ENCODE peak calls at places on chromosomes 6 and 20, in five cellular contexts. One of them, this sample, is unnamed.

GRCh38 chr20:19921349-19921793 is 95.8 kb upstream of the NAA20 start:
- DNase-seq in SK-N-SH: no peak
- DNase-seq in small intestine: no peak
- DNase-seq in MM.1S: no peak
- DNase-seq in ovary: no peak
- DNase-seq in this sample: no peak

GRCh38 chr6:112113371-112113770 is 26.0 kb downstream of the FAM229B start:
- DNase-seq in SK-N-SH: no peak
- DNase-seq in small intestine: no peak
- DNase-seq in MM.1S: no peak
- DNase-seq in ovary: no peak
- DNase-seq in this sample: no peak

GRCh38 chr6:33589723-33590530 is 9.9 kb upstream of the BAK1 start:
- DNase-seq in SK-N-SH: peak; percentile 84
- DNase-seq in small intestine: peak; percentile 98
- DNase-seq in MM.1S: peak; percentile 29
- DNase-seq in ovary: peak; percentile 90
- DNase-seq in this sample: peak; percentile 83

GRCh38 chr6:111837641-111838500 is 35.4 kb downstream of the FYN start:
- DNase-seq in SK-N-SH: no peak
- DNase-seq in small intestine: no peak
- DNase-seq in MM.1S: no peak
- DNase-seq in ovary: no peak
- DNase-seq in this sample: no peak

GRCh38 chr6:83536034-83536646 is 23.8 kb downstream of the PRSS35 start:
- DNase-seq in SK-N-SH: no peak
- DNase-seq in small intestine: peak; percentile 56
- DNase-seq in MM.1S: peak; percentile 49
- DNase-seq in ovary: peak; percentile 38
- DNase-seq in this sample: no peak

GRCh38 chr6:114100421-114100820 is 129.5 kb upstream of the HDAC2 start:
- DNase-seq in SK-N-SH: no peak
- DNase-seq in small intestine: no peak
- DNase-seq in MM.1S: no peak
- DNase-seq in ovary: no peak
- DNase-seq in this sample: no peak

GRCh38 chr6:104784884-104785283 is 74.8 kb downstream of the HACE1 start:
- DNase-seq in SK-N-SH: peak; percentile 67
- DNase-seq in small intestine: no peak
- DNase-seq in MM.1S: no peak
- DNase-seq in ovary: no peak
- DNase-seq in this sample: no peak

GRCh38 chr6:157789297-157789696 is 33.7 kb upstream of the SNX9 start:
- DNase-seq in SK-N-SH: no peak
- DNase-seq in small intestine: no peak
- DNase-seq in MM.1S: no peak
- DNase-seq in ovary: no peak
- DNase-seq in this sample: no peak

GRCh38 chr6:112338310-112338709 is 8.8 kb upstream of the RFPL4B start:
- DNase-seq in SK-N-SH: no peak
- DNase-seq in small intestine: no peak
- DNase-seq in MM.1S: no peak
- DNase-seq in ovary: no peak
- DNase-seq in this sample: no peak

GRCh38 chr20:25669826-25670422 is 26.7 kb downstream of the ZNF337 start:
- DNase-seq in SK-N-SH: peak; percentile 30
- DNase-seq in small intestine: no peak
- DNase-seq in MM.1S: no peak
- DNase-seq in ovary: no peak
- DNase-seq in this sample: no peak

GRCh38 chr6:34816635-34817301 is 24.9 kb downstream of the BLTP3A start:
- DNase-seq in SK-N-SH: no peak
- DNase-seq in small intestine: peak; percentile 57
- DNase-seq in MM.1S: no peak
- DNase-seq in ovary: no peak
- DNase-seq in this sample: no peak

GRCh38 chr20:52899221-52899620 is 72.9 kb upstream of the TSHZ2 start:
- DNase-seq in SK-N-SH: no peak
- DNase-seq in small intestine: no peak
- DNase-seq in MM.1S: no peak
- DNase-seq in ovary: no peak
- DNase-seq in this sample: no peak

GRCh38 chr6:170101281-170102035 is 189.4 kb downstream of the DLL1 start:
- DNase-seq in SK-N-SH: no peak
- DNase-seq in small intestine: no peak
- DNase-seq in MM.1S: no peak
- DNase-seq in ovary: peak; percentile 5
- DNase-seq in this sample: no peak

GRCh38 chr20:54219751-54220426 is 12.0 kb downstream of the PFDN4 start:
- DNase-seq in SK-N-SH: peak; percentile 53
- DNase-seq in small intestine: peak; percentile 26
- DNase-seq in MM.1S: peak; percentile 16
- DNase-seq in ovary: no peak
- DNase-seq in this sample: no peak

GRCh38 chr6:155580904-155581303 is 125.3 kb upstream of the NOX3 start:
- DNase-seq in SK-N-SH: no peak
- DNase-seq in small intestine: no peak
- DNase-seq in MM.1S: no peak
- DNase-seq in ovary: no peak
- DNase-seq in this sample: no peak

GRCh38 chr20:59955131-59955796 is 3.0 kb upstream of the CDH26 start:
- DNase-seq in SK-N-SH: no peak
- DNase-seq in small intestine: peak; percentile 54
- DNase-seq in MM.1S: peak; percentile 74
- DNase-seq in ovary: no peak
- DNase-seq in this sample: no peak

GRCh38 chr6:165245287-165245686 is 64.1 kb downstream of the C6orf118 start:
- DNase-seq in SK-N-SH: peak; percentile 22
- DNase-seq in small intestine: no peak
- DNase-seq in MM.1S: no peak
- DNase-seq in ovary: no peak
- DNase-seq in this sample: no peak

GRCh38 chr6:136592930-136593673 is 42.9 kb upstream of the MAP7 start:
- DNase-seq in SK-N-SH: no peak
- DNase-seq in small intestine: no peak
- DNase-seq in MM.1S: no peak
- DNase-seq in ovary: no peak
- DNase-seq in this sample: no peak

GRCh38 chr6:65633516-65633915 is 73.5 kb downstream of the EYS start:
- DNase-seq in SK-N-SH: no peak
- DNase-seq in small intestine: no peak
- DNase-seq in MM.1S: no peak
- DNase-seq in ovary: no peak
- DNase-seq in this sample: no peak

GRCh38 chr6:5471044-5471443 is 209.7 kb downstream of the FARS2 start:
- DNase-seq in SK-N-SH: peak; percentile 66
- DNase-seq in small intestine: peak; percentile 58
- DNase-seq in MM.1S: peak; percentile 57
- DNase-seq in ovary: no peak
- DNase-seq in this sample: peak; percentile 56

GRCh38 chr6:161369339-161369738 is 95.5 kb upstream of the AGPAT4 start:
- DNase-seq in SK-N-SH: no peak
- DNase-seq in small intestine: peak; percentile 85
- DNase-seq in MM.1S: no peak
- DNase-seq in ovary: no peak
- DNase-seq in this sample: no peak

GRCh38 chr20:9928281-9928737 is 89.4 kb upstream of the PAK5 start:
- DNase-seq in SK-N-SH: no peak
- DNase-seq in small intestine: no peak
- DNase-seq in MM.1S: no peak
- DNase-seq in ovary: no peak
- DNase-seq in this sample: no peak

GRCh38 chr6:170291271-170292110 is 613 bp upstream of the DLL1 start:
- DNase-seq in SK-N-SH: peak; percentile 59
- DNase-seq in small intestine: no peak
- DNase-seq in MM.1S: no peak
- DNase-seq in ovary: no peak
- DNase-seq in this sample: no peak

GRCh38 chr20:62685781-62686555 is 22.7 kb upstream of the NTSR1 start:
- DNase-seq in SK-N-SH: no peak
- DNase-seq in small intestine: peak; percentile 58
- DNase-seq in MM.1S: no peak
- DNase-seq in ovary: no peak
- DNase-seq in this sample: peak; percentile 44

GRCh38 chr6:7777062-7777461 is 51.2 kb downstream of the BMP6 start:
- DNase-seq in SK-N-SH: no peak
- DNase-seq in small intestine: no peak
- DNase-seq in MM.1S: no peak
- DNase-seq in ovary: no peak
- DNase-seq in this sample: no peak

GRCh38 chr6:44976677-44977405 is 351.3 kb upstream of the RUNX2 start:
- DNase-seq in SK-N-SH: no peak
- DNase-seq in small intestine: no peak
- DNase-seq in MM.1S: peak; percentile 43
- DNase-seq in ovary: no peak
- DNase-seq in this sample: no peak

GRCh38 chr6:55445648-55446204 is 118.5 kb downstream of the GFRAL start:
- DNase-seq in SK-N-SH: peak; percentile 16
- DNase-seq in small intestine: no peak
- DNase-seq in MM.1S: peak; percentile 38
- DNase-seq in ovary: no peak
- DNase-seq in this sample: no peak

DNA sequence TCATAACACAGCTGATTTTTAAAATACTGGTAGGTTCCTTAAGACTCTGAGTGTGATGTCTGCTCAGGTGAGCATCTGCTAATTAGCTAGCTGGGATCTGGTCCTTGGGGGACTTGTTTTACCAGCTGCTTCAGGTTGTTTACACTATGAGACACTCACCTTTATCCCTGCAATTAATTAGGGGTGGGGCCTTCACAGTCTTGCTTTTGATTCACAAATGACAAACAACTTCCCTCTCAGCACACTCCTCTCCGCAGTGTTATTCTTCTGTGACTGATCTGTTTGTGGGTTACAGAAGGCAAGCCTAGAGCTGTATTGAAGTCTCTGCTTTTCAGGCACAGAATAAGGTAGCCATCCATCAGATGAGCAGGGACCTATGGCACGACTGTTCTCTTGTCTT is 62.0 kb upstream of the CD83 start:
- DNase-seq in SK-N-SH: no peak
- DNase-seq in small intestine: peak; percentile 46
- DNase-seq in MM.1S: no peak
- DNase-seq in ovary: no peak
- DNase-seq in this sample: no peak
- H3K4me1 ChIP-seq in SK-N-SH: peaks cover 9% of the 10 kb centered on the region
- H3K4me1 ChIP-seq in small intestine: no peaks in the 10 kb centered on the region
- H3K4me1 ChIP-seq in MM.1S: no peaks in the 10 kb centered on the region
- H3K4me1 ChIP-seq in ovary: no peaks in the 10 kb centered on the region
- H3K4me1 ChIP-seq in this sample: no peaks in the 10 kb centered on the region

GRCh38 chr6:43223175-43223574 is 6.1 kb downstream of the DNPH1 start:
- DNase-seq in SK-N-SH: no peak
- DNase-seq in small intestine: no peak
- DNase-seq in MM.1S: no peak
- DNase-seq in ovary: no peak
- DNase-seq in this sample: no peak

GRCh38 chr6:43229803-43230239 is 540 bp upstream of the DNPH1 start:
- DNase-seq in SK-N-SH: no peak
- DNase-seq in small intestine: no peak
- DNase-seq in MM.1S: no peak
- DNase-seq in ovary: no peak
- DNase-seq in this sample: no peak

GRCh38 chr6:43222418-43223059 is 6.7 kb downstream of the DNPH1 start:
- DNase-seq in SK-N-SH: no peak
- DNase-seq in small intestine: no peak
- DNase-seq in MM.1S: no peak
- DNase-seq in ovary: no peak
- DNase-seq in this sample: no peak

GRCh38 chr6:43228951-43229802 is at the start of gene DNPH1:
- DNase-seq in SK-N-SH: peak; percentile 95
- DNase-seq in small intestine: peak; percentile 79
- DNase-seq in MM.1S: peak; percentile 70
- DNase-seq in ovary: peak; percentile 75
- DNase-seq in this sample: peak; percentile 76

DNA sequence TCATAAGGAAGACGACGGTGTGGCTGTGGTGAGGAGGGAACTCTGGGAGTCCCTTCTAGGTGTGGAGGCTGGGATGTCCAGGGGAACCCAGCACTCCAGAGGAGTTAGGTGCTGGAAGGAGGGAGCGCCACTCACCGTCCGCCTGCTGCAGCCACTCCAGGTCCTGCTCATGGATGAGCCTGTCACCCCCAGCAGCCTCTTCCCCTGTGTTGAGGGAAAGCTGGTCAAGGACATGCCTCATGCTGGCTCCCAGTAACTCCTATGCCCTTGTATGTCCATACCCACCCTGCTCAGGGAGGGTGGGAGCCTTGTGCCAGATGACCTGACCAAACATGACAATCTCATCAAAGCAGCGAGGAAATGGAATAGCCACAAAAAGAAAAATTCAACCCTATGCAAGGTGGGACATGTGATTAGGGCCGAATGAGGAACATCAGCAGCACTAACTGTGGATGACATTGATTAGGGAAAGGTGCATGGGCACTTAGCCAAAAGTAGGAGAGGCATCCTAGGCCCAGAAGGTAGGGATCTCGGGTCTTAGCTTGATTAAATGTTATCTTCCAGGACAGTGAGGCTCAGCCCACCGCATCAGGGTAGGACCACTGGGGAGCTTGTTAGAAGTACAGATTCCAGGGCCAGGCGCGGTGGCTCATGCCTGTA is 3.0 kb downstream of the DNPH1 start:
- DNase-seq in SK-N-SH: no peak
- DNase-seq in small intestine: no peak
- DNase-seq in MM.1S: no peak
- DNase-seq in ovary: no peak
- DNase-seq in this sample: no peak
- H3K4me1 ChIP-seq in SK-N-SH: peaks cover 6% of the 10 kb centered on the region
- H3K4me1 ChIP-seq in small intestine: peaks cover 2% of the 10 kb centered on the region
- H3K4me1 ChIP-seq in MM.1S: peaks cover 28% of the 10 kb centered on the region
- H3K4me1 ChIP-seq in ovary: peaks cover 3% of the 10 kb centered on the region
- H3K4me1 ChIP-seq in this sample: no peaks in the 10 kb centered on the region

GRCh38 chr6:56927538-56928453 is 27.1 kb upstream of the BEND6 start:
- DNase-seq in SK-N-SH: no peak
- DNase-seq in small intestine: no peak
- DNase-seq in MM.1S: no peak
- DNase-seq in ovary: no peak
- DNase-seq in this sample: no peak
- H3K4me1 ChIP-seq in SK-N-SH: peaks cover 17% of the 10 kb centered on the region
- H3K4me1 ChIP-seq in small intestine: no peaks in the 10 kb centered on the region
- H3K4me1 ChIP-seq in MM.1S: no peaks in the 10 kb centered on the region
- H3K4me1 ChIP-seq in ovary: no peaks in the 10 kb centered on the region
- H3K4me1 ChIP-seq in this sample: no peaks in the 10 kb centered on the region

GRCh38 chr6:19839788-19840187 is 2.6 kb downstream of the ID4 start:
- DNase-seq in SK-N-SH: no peak
- DNase-seq in small intestine: no peak
- DNase-seq in MM.1S: no peak
- DNase-seq in ovary: no peak
- DNase-seq in this sample: no peak

GRCh38 chr6:19839237-19839546 is 2.0 kb downstream of the ID4 start:
- DNase-seq in SK-N-SH: no peak
- DNase-seq in small intestine: no peak
- DNase-seq in MM.1S: no peak
- DNase-seq in ovary: no peak
- DNase-seq in this sample: no peak

GRCh38 chr6:19841181-19841580 is 4.0 kb downstream of the ID4 start:
- DNase-seq in SK-N-SH: no peak
- DNase-seq in small intestine: no peak
- DNase-seq in MM.1S: no peak
- DNase-seq in ovary: no peak
- DNase-seq in this sample: no peak

GRCh38 chr6:19838442-19839236 is 1.5 kb downstream of the ID4 start:
- DNase-seq in SK-N-SH: peak; percentile 45
- DNase-seq in small intestine: peak; percentile 41
- DNase-seq in MM.1S: no peak
- DNase-seq in ovary: no peak
- DNase-seq in this sample: peak; percentile 79

GRCh38 chr6:19842030-19842429 is 4.9 kb downstream of the ID4 start:
- DNase-seq in SK-N-SH: no peak
- DNase-seq in small intestine: no peak
- DNase-seq in MM.1S: no peak
- DNase-seq in ovary: no peak
- DNase-seq in this sample: no peak
- H3K4me1 ChIP-seq in SK-N-SH: no peaks in the 10 kb centered on the region
- H3K4me1 ChIP-seq in small intestine: no peaks in the 10 kb centered on the region
- H3K4me1 ChIP-seq in MM.1S: no peaks in the 10 kb centered on the region
- H3K4me1 ChIP-seq in ovary: no peaks in the 10 kb centered on the region
- H3K4me1 ChIP-seq in this sample: no peaks in the 10 kb centered on the region

This sample was measured in lung.